ENCODE peak calls at places on chromosomes 6 and 20, in eight cellular contexts. X is AG20443; J is non-pigmented ciliary epithelial cell; E is DMS153; A is activated T-helper 1 cell treated with anti-CD3 and anti-CD28 coated beads, Interleukin-12 subunit alpha, Interleukin-12 subunit beta, Interleukin-2, Interleukin-4 antibody, amounts not matched to agents 30 ng/mL and 10 ng/mL and 1 ng/mL, durations not matched to agents 14 hours and 24 hours and 36 hours; P is HTR-8/SVneo; B is colonic mucosa; C is activated naive CD8-positive, alpha-beta T cell treated with anti-CD3 and anti-CD28 coated beads, Interleukin-2, amount 10 ng/mL, durations not matched to agents 7 days and 5 days. D is an unnamed sample.

GRCh38 chr20:52127309-52127708 is 64.3 kb downstream of the ZFP64 start:
- DNase-seq in B (no peak), J (no peak), E (no peak), A (no peak), X (no peak), P (no peak), C (no peak), D (no peak)

GRCh38 chr6:14638932-14639875 is 521.6 kb downstream of the CD83 start:
- DNase-seq in A (no peak), P (no peak), E (no peak), C (no peak), B (peak), X (peak), J (no peak), D (no peak)

GRCh38 chr6:113414511-113414910 is 442.6 kb upstream of the MARCKS start:
- DNase-seq in X (peak), A (no peak), B (peak), C (no peak), P (peak), J (peak), E (peak), D (peak)

GRCh38 chr20:3685341-3685740 is 3.5 kb upstream of the ADAM33 start:
- DNase-seq in C (no peak), X (no peak), A (no peak), P (no peak), J (no peak), B (no peak), E (no peak), D (no peak)

GRCh38 chr6:71194730-71195129 is 93.9 kb upstream of the OGFRL1 start:
- DNase-seq in C (no peak), A (no peak), J (peak), P (peak), B (no peak), E (no peak), X (peak), D (no peak)

GRCh38 chr6:19297880-19298279 is 539.3 kb upstream of the ID4 start:
- DNase-seq in B (no peak), A (no peak), X (no peak), C (no peak), P (no peak), J (no peak), E (peak), D (peak)

GRCh38 chr6:30879684-30880427 is 4.5 kb upstream of the DDR1 start:
- DNase-seq in J (no peak), P (no peak), A (no peak), E (no peak), B (no peak), C (no peak), X (no peak), D (no peak)

GRCh38 chr6:154615483-154616025 is 105.1 kb upstream of the CNKSR3 start:
- DNase-seq in B (peak), P (peak), E (peak), J (peak), X (peak), A (no peak), C (no peak), D (peak)

GRCh38 chr6:143098054-143098673 is 37.5 kb downstream of the AIG1 start:
- DNase-seq in P (no peak), C (no peak), J (no peak), A (no peak), B (no peak), X (no peak), E (no peak), D (no peak)

GRCh38 chr6:56757585-56757984 is 114.9 kb upstream of the DST start:
- DNase-seq in A (no peak), E (no peak), J (no peak), B (peak), C (no peak), X (no peak), P (no peak), D (no peak)

GRCh38 chr20:61905781-61906523 is 159.7 kb downstream of the TAF4 start:
- DNase-seq in P (no peak), B (no peak), A (no peak), E (no peak), X (no peak), J (no peak), C (no peak), D (no peak)

GRCh38 chr6:149405823-149406765 is 6.0 kb downstream of the SUMO4 start:
- DNase-seq in P (no peak), X (no peak), A (no peak), E (no peak), C (no peak), J (no peak), B (no peak), D (no peak)

GRCh38 chr20:8183526-8183925 is 51.5 kb downstream of the PLCB1 start:
- DNase-seq in C (no peak), B (no peak), E (no peak), P (no peak), A (no peak), X (no peak), J (no peak), D (no peak)

D was measured in NCI-H1092.